ENCODE peak calls at places on chromosomes 1 and 21, in five cellular contexts. A is left lung, G is right lobe of liver, Z is heart left ventricle, F is upper lobe of right lung. S is an unnamed sample. For H3K9me3, the result is how much of the 10 kb centered on the place peaks cover.

GRCh38 chr1:176795929-176796328 is 333.0 kb downstream of the PAPPA2 start:
- ATAC-seq in F (no peak), A (no peak), G (no peak), Z (no peak), S (peak)

GRCh38 chr21:41369105-41369914 is 7.5 kb downstream of the MX2 start:
- ATAC-seq in F (peak), Z (no peak), G (peak), A (peak), S (peak)

GRCh38 chr1:201499191-201499590 is 7.7 kb downstream of the CSRP1 start:
- ATAC-seq in A (no peak), F (no peak), G (no peak), Z (no peak), S (no peak)

GRCh38 chr1:215287362-215287761 is 204.8 kb downstream of the KCNK2 start:
- ATAC-seq in G (no peak), A (no peak), F (no peak), Z (no peak), S (no peak)

GRCh38 chr1:111446967-111447892 is 1.8 kb downstream of the WDR77 start:
- ATAC-seq in A (peak), Z (no peak), F (no peak), G (no peak), S (no peak)

GRCh38 chr1:55217226-55217996 is 2.2 kb upstream of the USP24 start:
- ATAC-seq in G (no peak), Z (no peak), F (no peak), A (no peak), S (no peak)

GRCh38 chr1:10945988-10946387 is 66.5 kb upstream of the TARDBP start:
- ATAC-seq in Z (no peak), F (no peak), G (no peak), A (no peak), S (no peak)

GRCh38 chr1:58815680-58816071 is 31.8 kb upstream of the JUN start:
- ATAC-seq in G (peak), F (no peak), Z (no peak), A (peak), S (peak)

GRCh38 chr1:102661481-102661880 is 446.8 kb downstream of the COL11A1 start:
- ATAC-seq in A (no peak), F (no peak), G (no peak), Z (no peak), S (no peak)

GRCh38 chr1:37315236-37315870 is 159.0 kb upstream of the ZC3H12A start:
- ATAC-seq in G (no peak), A (no peak), F (no peak), Z (no peak), S (no peak)

GRCh38 chr1:23756676-23757075 is 13.4 kb downstream of the ELOA start:
- ATAC-seq in G (no peak), F (no peak), Z (no peak), A (peak), S (no peak)

GRCh38 chr1:27970401-27970800 is 10.6 kb downstream of the XKR8 start:
- ATAC-seq in G (no peak), F (no peak), Z (no peak), A (peak), S (peak)

GRCh38 chr1:233613252-233614172 is at the start of gene KCNK1:
- ATAC-seq in A (peak), F (peak), G (peak), Z (peak), S (peak)

DNA sequence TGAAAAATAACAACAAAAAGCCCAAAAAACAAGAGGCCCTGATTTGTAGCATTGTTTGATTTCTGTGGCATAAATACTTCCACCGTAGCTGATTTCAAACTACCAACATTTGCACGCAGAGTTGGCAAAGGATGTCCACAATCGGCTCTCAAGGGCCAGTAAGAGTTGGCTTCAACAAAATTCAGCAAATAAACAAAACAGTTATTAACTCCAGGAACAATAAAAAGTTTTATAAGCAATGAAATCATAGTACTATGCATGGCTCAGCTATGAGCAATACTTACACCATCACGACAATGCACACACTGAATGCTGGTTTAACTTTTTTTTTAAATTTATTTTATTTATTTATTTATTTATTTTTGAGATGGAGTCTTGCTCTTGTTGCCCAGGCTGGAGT is 8.7 kb upstream of the COX20 start:
- ATAC-seq in A (no peak), G (no peak), F (no peak), Z (no peak), S (no peak)
- H3K9me3 ChIP-seq in A (under half), G (under half), F (under half), Z (under half), S (under half)

GRCh38 chr1:2943686-2944260 is 77.5 kb upstream of the ACTRT2 start:
- ATAC-seq in Z (no peak), G (no peak), A (no peak), F (no peak), S (no peak)

GRCh38 chr1:2941040-2941439 is 80.2 kb upstream of the ACTRT2 start:
- ATAC-seq in G (no peak), Z (no peak), F (no peak), A (no peak), S (no peak)

GRCh38 chr1:2940178-2940577 is 81.1 kb upstream of the ACTRT2 start:
- ATAC-seq in A (no peak), F (no peak), Z (no peak), G (no peak), S (no peak)

GRCh38 chr1:2942410-2942809 is 78.9 kb upstream of the ACTRT2 start:
- ATAC-seq in F (no peak), G (no peak), A (no peak), Z (no peak), S (no peak)

DNA sequence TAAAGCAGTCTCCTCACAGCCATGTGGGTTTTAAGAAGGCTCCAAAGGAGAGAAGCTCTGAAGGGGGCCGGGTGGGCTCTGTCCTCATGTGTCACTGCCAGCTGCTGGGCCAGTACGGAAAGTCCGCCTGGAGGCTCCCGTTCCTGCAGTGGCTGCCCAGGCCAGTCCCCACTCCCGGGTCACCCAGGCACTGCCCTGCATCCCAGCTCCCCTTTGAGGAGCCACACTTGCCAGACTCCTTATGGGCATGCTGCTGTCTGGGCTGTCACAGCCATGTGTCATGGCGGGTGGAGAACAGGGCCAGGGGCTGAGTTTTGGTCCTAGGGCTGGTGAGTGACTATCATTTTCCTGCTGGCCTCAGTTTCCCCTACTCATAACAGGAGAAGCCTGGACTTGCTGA is 79.4 kb upstream of the ACTRT2 start:
- ATAC-seq in G (no peak), A (no peak), F (no peak), Z (no peak), S (no peak)
- H3K9me3 ChIP-seq in G (under half), A (under half), F (under half), Z (under half), S (under half)

GRCh38 chr1:63317007-63317813 is 5.2 kb upstream of the FOXD3 start:
- ATAC-seq in Z (no peak), A (peak), F (peak), G (peak), S (peak)
- H3K9me3 ChIP-seq in Z (under half), A (under half), F (under half), G (under half), S (under half)

GRCh38 chr21:15401331-15401730 is 328.5 kb upstream of the USP25 start:
- ATAC-seq in G (peak), A (no peak), Z (no peak), F (no peak), S (no peak)
- H3K9me3 ChIP-seq in G (under half), A (under half), Z (under half), F (under half), S (under half)

GRCh38 chr1:113895084-113895483 is 7.7 kb upstream of the BCL2L15 start:
- ATAC-seq in G (no peak), F (no peak), A (no peak), Z (no peak), S (peak)

GRCh38 chr1:113891631-113892220 is 4.3 kb upstream of the BCL2L15 start:
- ATAC-seq in G (no peak), A (no peak), Z (no peak), F (no peak), S (no peak)

GRCh38 chr1:113895961-113896360 is 8.6 kb upstream of the BCL2L15 start:
- ATAC-seq in Z (no peak), F (no peak), G (no peak), A (no peak), S (no peak)

GRCh38 chr1:113890816-113891215 is 3.4 kb upstream of the BCL2L15 start:
- ATAC-seq in A (no peak), G (no peak), Z (no peak), F (no peak), S (no peak)

GRCh38 chr1:113893267-113893666 is 5.9 kb upstream of the BCL2L15 start:
- ATAC-seq in Z (no peak), F (no peak), A (no peak), G (no peak), S (no peak)
- H3K9me3 ChIP-seq in Z (under half), F (under half), A (under half), G (under half), S (under half)

DNA sequence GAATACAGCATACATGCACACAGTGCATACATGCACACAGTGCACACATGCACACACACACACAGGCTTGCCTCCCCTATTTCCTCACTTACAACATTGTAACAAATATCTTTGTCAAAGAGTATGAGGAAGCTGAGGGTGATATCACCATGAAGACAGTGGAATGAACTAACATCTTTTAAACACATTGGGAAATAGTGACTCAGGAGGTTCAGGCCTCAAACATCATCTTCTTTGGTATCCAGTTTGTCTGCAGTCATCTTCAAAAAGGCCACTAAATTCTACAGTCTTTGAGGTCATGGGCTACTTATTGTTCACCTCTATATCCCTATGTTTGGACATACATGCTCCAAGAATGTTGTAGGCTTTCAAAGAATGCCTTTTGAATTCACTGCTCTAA is 2.1 kb upstream of the LCE2B start:
- ATAC-seq in A (no peak), G (no peak), F (no peak), Z (no peak), S (no peak)
- H3K9me3 ChIP-seq in A (under half), G (under half), F (under half), Z (under half), S (under half)